ENCODE peak calls at places on chromosomes 12 and 14, in eight cellular contexts. W, K, D, L, Z, U, A and B are unnamed samples.

GRCh38 chr14:23056257-23056955 is 914 bp downstream of the CDH24 start:
- DNase-seq in L (peak), K (peak), U (peak), D (peak), Z (no peak), W (peak), A (peak), B (peak)

GRCh38 chr12:131826064-131826928 is 1.9 kb upstream of the MMP17 start:
- DNase-seq in W (no peak), D (no peak), K (no peak), U (no peak), L (no peak), Z (no peak), A (no peak), B (no peak)

GRCh38 chr14:96072076-96072475 is 32.9 kb downstream of the C14orf132 start:
- DNase-seq in D (no peak), Z (no peak), U (no peak), K (no peak), L (no peak), W (peak), A (peak), B (no peak)

GRCh38 chr12:64039285-64039871 is 182.7 kb downstream of the KICS2 start:
- DNase-seq in W (no peak), A (no peak), D (peak), K (peak), U (no peak), Z (no peak), L (peak), B (peak)

GRCh38 chr12:120489018-120489417 is 6.9 kb upstream of the DYNLL1 start:
- DNase-seq in Z (no peak), K (no peak), D (peak), A (no peak), W (no peak), U (no peak), L (no peak), B (no peak)

GRCh38 chr12:103771466-103771865 is 69.6 kb downstream of the NT5DC3 start:
- DNase-seq in L (peak), D (peak), W (no peak), U (peak), A (no peak), Z (no peak), K (peak), B (peak)

GRCh38 chr14:54120260-54120659 is 163.6 kb upstream of the BMP4 start:
- DNase-seq in K (no peak), Z (no peak), D (no peak), U (no peak), W (no peak), A (no peak), L (no peak), B (no peak)

GRCh38 chr12:1041478-1041877 is 50.5 kb downstream of the ERC1 start:
- DNase-seq in W (no peak), D (no peak), Z (no peak), L (no peak), A (no peak), U (no peak), K (no peak), B (no peak)

GRCh38 chr14:94650806-94651805 is 38.9 kb downstream of the SERPINA3 start:
- DNase-seq in A (no peak), K (no peak), Z (no peak), L (no peak), U (no peak), D (no peak), W (no peak), B (no peak)

GRCh38 chr12:62977419-62977818 is 42.5 kb upstream of the PPM1H start:
- DNase-seq in W (no peak), Z (no peak), U (no peak), K (no peak), A (no peak), D (peak), L (peak), B (no peak)

GRCh38 chr14:95274283-95274682 is 45.4 kb downstream of the CLMN start:
- DNase-seq in D (no peak), A (no peak), W (no peak), Z (no peak), L (no peak), U (no peak), K (no peak), B (no peak)

GRCh38 chr14:97946291-97946690 is 1149.1 kb downstream of the VRK1 start:
- DNase-seq in K (peak), U (no peak), Z (no peak), A (no peak), W (no peak), L (no peak), D (no peak), B (no peak)

GRCh38 chr14:79016828-79017505 is 846.8 kb downstream of the NRXN3 start:
- DNase-seq in U (no peak), W (no peak), D (peak), L (no peak), K (no peak), A (no peak), Z (no peak), B (no peak)

GRCh38 chr12:79691299-79692248 is 810 bp upstream of the PAWR start:
- DNase-seq in Z (no peak), D (peak), U (no peak), L (no peak), A (no peak), W (no peak), K (peak), B (no peak)

GRCh38 chr12:110079477-110080400 is 31.4 kb upstream of the C12orf76 start:
- DNase-seq in D (no peak), W (peak), Z (peak), K (no peak), L (peak), U (no peak), A (peak), B (peak)

GRCh38 chr12:114636723-114637480 is 47.1 kb downstream of the TBX3 start:
- DNase-seq in Z (no peak), L (no peak), K (peak), W (no peak), D (peak), U (no peak), A (no peak), B (no peak)

GRCh38 chr14:26596722-26597030 is 1.2 kb downstream of the NOVA1 start:
- DNase-seq in K (no peak), W (no peak), Z (no peak), U (peak), D (peak), L (no peak), A (no peak), B (peak)

GRCh38 chr12:120239776-120240494 is 25.6 kb downstream of the PXN start:
- DNase-seq in U (no peak), Z (no peak), L (no peak), K (no peak), W (no peak), D (no peak), A (no peak), B (peak)

GRCh38 chr12:108846320-108846719 is 11.1 kb downstream of the SSH1 start:
- DNase-seq in A (no peak), U (no peak), D (peak), L (no peak), K (no peak), Z (no peak), W (no peak), B (no peak)

GRCh38 chr12:39966251-39966650 is 139.6 kb downstream of the SLC2A13 start:
- DNase-seq in A (no peak), D (no peak), L (no peak), U (no peak), Z (no peak), K (no peak), W (no peak), B (no peak)

GRCh38 chr12:89135976-89136634 is 216.2 kb downstream of the DUSP6 start:
- DNase-seq in A (no peak), W (no peak), L (no peak), K (no peak), U (no peak), Z (no peak), D (peak), B (no peak)

GRCh38 chr12:88420460-88420859 is 159.8 kb downstream of the KITLG start:
- DNase-seq in A (no peak), U (no peak), K (no peak), Z (no peak), D (peak), W (no peak), L (no peak), B (no peak)

GRCh38 chr14:89625208-89625987 is 208.4 kb upstream of the FOXN3 start:
- DNase-seq in D (no peak), Z (no peak), U (peak), A (no peak), L (no peak), W (no peak), K (peak), B (peak)

GRCh38 chr14:87503711-87504110 is 489.3 kb downstream of the GALC start:
- DNase-seq in L (no peak), K (peak), A (no peak), D (no peak), U (no peak), Z (no peak), W (no peak), B (no peak)

GRCh38 chr12:64532734-64533351 is 77.5 kb upstream of the RASSF3 start:
- DNase-seq in L (no peak), D (no peak), U (no peak), K (no peak), Z (no peak), A (no peak), W (no peak), B (no peak)

GRCh38 chr12:106039646-106040404 is 98.9 kb downstream of the NUAK1 start:
- DNase-seq in Z (no peak), D (no peak), L (no peak), K (no peak), W (no peak), U (no peak), A (no peak), B (no peak)

GRCh38 chr12:67748761-67749075 is 100.2 kb downstream of the DYRK2 start:
- DNase-seq in K (no peak), U (no peak), A (no peak), D (peak), W (no peak), Z (no peak), L (no peak), B (no peak)

GRCh38 chr12:104969328-104969727 is 11.2 kb upstream of the SLC41A2 start:
- DNase-seq in K (no peak), A (no peak), D (no peak), Z (no peak), L (no peak), W (no peak), U (no peak), B (no peak)

GRCh38 chr14:67757175-67757574 is 55.5 kb downstream of the RDH12 start:
- DNase-seq in U (no peak), A (no peak), Z (no peak), W (no peak), L (no peak), K (no peak), D (no peak), B (no peak)

DNA sequence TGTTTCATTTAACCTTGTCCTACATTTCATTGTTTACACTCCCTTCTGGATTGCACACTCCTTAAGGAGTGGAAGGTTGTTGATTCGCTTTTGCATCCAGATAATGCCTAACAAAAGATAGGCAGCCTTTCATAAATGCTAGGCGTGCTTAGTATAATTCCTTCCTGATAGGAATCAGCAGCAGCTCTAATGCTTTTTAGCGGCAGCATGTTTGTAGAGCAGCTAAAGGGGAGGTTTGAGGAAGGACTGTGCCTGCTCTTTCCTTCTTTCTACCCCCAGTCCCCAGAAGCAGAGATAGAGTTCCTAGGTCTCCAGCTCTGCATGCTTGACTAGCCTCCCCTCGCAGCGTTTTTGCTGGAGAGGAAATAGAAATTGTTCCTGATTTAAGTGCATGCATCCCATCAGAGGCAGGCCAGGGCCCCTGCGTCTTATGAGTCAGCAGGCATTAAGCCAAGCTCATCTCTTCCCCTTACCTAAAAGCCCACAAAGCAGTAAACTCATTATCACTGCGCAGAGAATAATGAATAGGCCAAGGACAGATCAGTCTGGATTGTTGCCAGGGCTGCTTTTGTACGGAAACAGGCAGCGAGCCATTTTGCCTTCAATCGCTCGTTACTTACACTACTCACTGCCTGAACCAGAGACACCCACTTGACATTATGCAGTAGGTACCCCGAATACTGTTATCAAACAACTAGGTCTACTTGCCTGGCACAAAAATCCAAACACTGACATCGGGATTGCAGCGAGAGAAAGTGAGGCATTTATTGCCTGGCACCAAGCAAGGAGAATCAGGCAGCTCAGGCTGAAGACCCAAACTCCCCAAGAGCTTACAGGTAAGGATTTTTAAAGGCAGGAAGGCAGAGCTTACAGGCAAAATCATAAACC is 14.1 kb upstream of the TBPL2 start:
- DNase-seq in Z (no peak), U (peak), L (peak), K (no peak), A (no peak), W (no peak), D (peak), B (peak)
- H3K4me3 ChIP-seq in Z (no peak), U (no peak), L (peak), K (no peak), A (no peak), W (no peak), D (no peak), B (no peak)

GRCh38 chr14:35827678-35828472 is 1.7 kb downstream of the BRMS1L start:
- DNase-seq in L (no peak), U (no peak), A (no peak), K (no peak), Z (no peak), D (no peak), W (no peak), B (no peak)
- H3K4me3 ChIP-seq in L (no peak), U (no peak), A (peak), K (no peak), Z (peak), D (peak), W (peak), B (no peak)

GRCh38 chr12:53232641-53233538 is 881 bp upstream of the RARG start:
- DNase-seq in Z (no peak), K (peak), U (no peak), W (peak), L (peak), D (peak), A (peak), B (peak)
- H3K4me3 ChIP-seq in Z (peak), K (peak), U (peak), W (peak), L (peak), D (peak), A (peak), B (no peak)

DNA sequence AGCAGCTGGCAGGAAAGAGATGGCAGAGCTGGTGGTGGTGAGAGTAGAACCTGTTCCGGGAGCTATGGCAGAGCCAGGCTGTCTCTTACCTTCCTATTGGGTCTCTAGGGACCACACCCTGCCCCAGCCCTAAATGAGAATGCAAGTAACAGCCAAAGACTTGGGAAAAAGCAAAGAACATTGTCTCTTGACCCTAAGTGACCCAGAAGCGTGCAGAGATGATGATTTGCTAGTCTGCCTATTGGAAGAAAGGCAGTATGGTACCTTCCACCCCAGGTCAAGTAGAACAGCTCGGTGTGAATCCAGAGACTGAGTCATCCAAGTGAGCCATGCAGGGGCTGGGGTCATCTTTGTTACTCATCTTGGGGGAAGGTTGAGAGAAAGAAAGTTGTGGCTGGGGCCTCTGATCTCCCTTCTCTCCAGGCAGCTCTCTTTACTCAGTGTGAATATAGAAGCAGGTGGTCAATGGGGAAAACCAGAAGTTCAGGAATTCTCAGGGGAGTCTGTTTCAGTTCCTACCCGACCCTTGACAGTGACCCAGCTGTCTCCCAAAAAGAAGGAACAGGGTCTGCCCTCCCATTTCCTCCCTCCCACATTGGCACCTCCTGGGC is 1.7 kb downstream of the BLOC1S1 start:
- DNase-seq in D (peak), Z (no peak), L (no peak), K (peak), U (no peak), W (no peak), A (no peak), B (no peak)
- H3K4me3 ChIP-seq in D (peak), Z (peak), L (peak), K (peak), U (no peak), W (peak), A (peak), B (no peak)

GRCh38 chr12:95549392-95550084 is 1.7 kb downstream of the USP44 start:
- DNase-seq in A (no peak), D (no peak), U (no peak), Z (no peak), L (no peak), W (no peak), K (no peak), B (no peak)

GRCh38 chr12:95548056-95548538 is 3.2 kb downstream of the USP44 start:
- DNase-seq in Z (no peak), U (peak), D (peak), W (peak), A (peak), K (peak), L (peak), B (peak)

GRCh38 chr12:95547522-95548055 is 3.7 kb downstream of the USP44 start:
- DNase-seq in K (peak), A (no peak), W (no peak), D (peak), Z (no peak), L (no peak), U (peak), B (no peak)

GRCh38 chr12:95546491-95546813 is 4.8 kb downstream of the USP44 start:
- DNase-seq in L (no peak), K (peak), D (no peak), U (no peak), Z (no peak), A (no peak), W (no peak), B (no peak)

DNA sequence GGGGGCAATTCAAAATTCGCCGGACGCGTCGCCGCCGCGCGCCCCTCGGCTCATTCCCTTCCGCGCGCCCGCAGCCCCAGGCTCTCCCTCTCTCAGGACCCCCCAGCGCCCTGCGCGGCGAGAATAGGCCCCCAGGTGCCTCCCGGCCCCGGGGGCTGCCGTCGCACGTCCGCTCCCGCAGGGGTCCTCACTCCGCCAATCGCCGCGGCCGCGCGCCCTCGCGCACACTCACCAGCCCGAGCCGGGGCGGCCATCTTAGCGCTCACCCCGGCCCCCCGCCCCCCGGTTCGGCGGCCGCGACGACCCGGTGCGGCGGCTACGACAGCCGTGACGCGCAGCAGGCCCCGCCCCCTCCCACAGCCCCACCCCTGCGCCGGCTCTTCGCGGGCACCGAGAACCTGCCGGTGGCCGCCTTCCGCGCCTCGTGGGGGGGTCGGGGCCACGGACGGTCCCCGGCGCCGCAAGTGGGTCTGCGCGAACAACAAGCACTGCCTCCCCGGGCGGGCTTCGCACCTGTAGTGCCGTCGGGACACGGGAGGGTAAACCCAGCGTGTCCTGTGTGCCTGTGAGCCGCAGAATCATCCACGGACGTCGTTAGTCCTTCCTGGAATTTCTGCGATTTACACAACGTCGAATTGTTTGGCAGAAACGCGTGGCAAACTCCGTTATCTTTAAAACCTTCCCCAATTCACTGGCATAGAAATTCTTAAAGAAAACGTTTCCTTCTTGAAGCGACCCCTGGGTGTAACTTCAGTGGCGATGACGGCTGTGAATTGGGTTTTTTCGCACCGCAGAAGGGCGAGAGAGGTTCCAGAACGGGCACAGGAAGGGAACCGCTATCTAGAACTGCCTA is 2.5 kb downstream of the USP44 start:
- DNase-seq in K (peak), U (peak), D (peak), W (peak), L (peak), A (peak), Z (no peak), B (peak)
- H3K4me3 ChIP-seq in K (peak), U (peak), D (peak), W (peak), L (peak), A (peak), Z (peak), B (peak)

DNA sequence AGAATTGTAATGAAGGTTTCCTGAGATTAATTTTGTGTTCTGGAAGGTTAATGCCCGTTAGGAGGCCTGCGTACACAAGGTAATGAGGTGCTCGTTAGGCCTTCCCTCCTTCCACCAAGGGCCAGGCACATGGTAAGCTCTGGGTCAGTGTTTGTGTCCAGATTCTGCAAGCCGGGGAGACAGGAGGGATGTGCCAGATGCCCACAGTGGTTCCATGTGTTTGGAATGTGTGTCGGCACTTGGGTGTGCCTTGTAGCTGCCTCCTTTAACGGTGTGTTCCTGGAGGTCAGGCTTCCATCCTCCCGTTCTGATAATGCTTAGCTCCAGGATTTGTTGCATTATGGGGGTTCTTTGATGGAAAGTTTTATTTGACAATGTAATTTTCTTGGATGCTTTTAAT is 5.7 kb downstream of the TRAF3 start:
- DNase-seq in W (no peak), Z (no peak), D (no peak), U (no peak), L (no peak), K (peak), A (no peak), B (no peak)
- H3K4me3 ChIP-seq in W (no peak), Z (peak), D (no peak), U (no peak), L (no peak), K (no peak), A (no peak), B (no peak)